ENCODE peak calls at places on chromosomes 7 and 10, in ten cellular contexts. One of them, this sample, is unnamed.

GRCh38 chr7:55439627-55440026 is 74.5 kb downstream of the LANCL2 start:
- DNase-seq in WERI-Rb-1: no peak
- DNase-seq in AG08395: peak
- DNase-seq in Caco-2: no peak
- DNase-seq in Calu3: no peak
- DNase-seq in DMS53: peak
- DNase-seq in H9: no peak
- DNase-seq in fibroblast of lung: peak
- DNase-seq in activated naive CD4-positive, alpha-beta T cell treated with anti-CD3 and anti-CD28 coated beads, Interleukin-2, amount 50 U/mL, for 72 hours: no peak
- DNase-seq in A549: no peak
- DNase-seq in this sample: no peak

GRCh38 chr10:6348091-6348862 is 145.5 kb downstream of the PFKFB3 start:
- DNase-seq in DMS53: no peak
- DNase-seq in A549: no peak
- DNase-seq in AG08395: peak
- DNase-seq in Calu3: no peak
- DNase-seq in Caco-2: no peak
- DNase-seq in activated naive CD4-positive, alpha-beta T cell treated with anti-CD3 and anti-CD28 coated beads, Interleukin-2, amount 50 U/mL, for 72 hours: peak
- DNase-seq in fibroblast of lung: peak
- DNase-seq in WERI-Rb-1: no peak
- DNase-seq in H9: no peak
- DNase-seq in this sample: no peak

GRCh38 chr7:86667732-86668131 is 24.0 kb downstream of the GRM3 start:
- DNase-seq in A549: no peak
- DNase-seq in Caco-2: no peak
- DNase-seq in fibroblast of lung: no peak
- DNase-seq in AG08395: no peak
- DNase-seq in H9: peak
- DNase-seq in DMS53: peak
- DNase-seq in WERI-Rb-1: peak
- DNase-seq in Calu3: no peak
- DNase-seq in activated naive CD4-positive, alpha-beta T cell treated with anti-CD3 and anti-CD28 coated beads, Interleukin-2, amount 50 U/mL, for 72 hours: no peak
- DNase-seq in this sample: no peak

GRCh38 chr7:2242541-2243482 is 786 bp downstream of the NUDT1 start:
- DNase-seq in fibroblast of lung: peak
- DNase-seq in WERI-Rb-1: peak
- DNase-seq in Calu3: peak
- DNase-seq in DMS53: peak
- DNase-seq in H9: peak
- DNase-seq in Caco-2: peak
- DNase-seq in A549: peak
- DNase-seq in activated naive CD4-positive, alpha-beta T cell treated with anti-CD3 and anti-CD28 coated beads, Interleukin-2, amount 50 U/mL, for 72 hours: no peak
- DNase-seq in AG08395: no peak
- DNase-seq in this sample: peak

GRCh38 chr10:124703778-124704427 is 40.3 kb downstream of the FAM53B start:
- DNase-seq in WERI-Rb-1: no peak
- DNase-seq in H9: no peak
- DNase-seq in A549: no peak
- DNase-seq in Calu3: no peak
- DNase-seq in Caco-2: no peak
- DNase-seq in fibroblast of lung: no peak
- DNase-seq in DMS53: peak
- DNase-seq in AG08395: peak
- DNase-seq in activated naive CD4-positive, alpha-beta T cell treated with anti-CD3 and anti-CD28 coated beads, Interleukin-2, amount 50 U/mL, for 72 hours: no peak
- DNase-seq in this sample: no peak

GRCh38 chr10:24873281-24873683 is 79.1 kb downstream of the PRTFDC1 start:
- DNase-seq in activated naive CD4-positive, alpha-beta T cell treated with anti-CD3 and anti-CD28 coated beads, Interleukin-2, amount 50 U/mL, for 72 hours: no peak
- DNase-seq in WERI-Rb-1: peak
- DNase-seq in Calu3: no peak
- DNase-seq in fibroblast of lung: peak
- DNase-seq in A549: peak
- DNase-seq in AG08395: peak
- DNase-seq in H9: no peak
- DNase-seq in Caco-2: peak
- DNase-seq in DMS53: peak
- DNase-seq in this sample: no peak

GRCh38 chr7:75938921-75939320 is 24.0 kb downstream of the POR start:
- DNase-seq in H9: no peak
- DNase-seq in DMS53: no peak
- DNase-seq in Caco-2: no peak
- DNase-seq in A549: no peak
- DNase-seq in fibroblast of lung: no peak
- DNase-seq in activated naive CD4-positive, alpha-beta T cell treated with anti-CD3 and anti-CD28 coated beads, Interleukin-2, amount 50 U/mL, for 72 hours: no peak
- DNase-seq in WERI-Rb-1: no peak
- DNase-seq in Calu3: no peak
- DNase-seq in AG08395: no peak
- DNase-seq in this sample: no peak

GRCh38 chr7:84803979-84804378 is 382.9 kb downstream of the SEMA3D start:
- DNase-seq in WERI-Rb-1: no peak
- DNase-seq in A549: no peak
- DNase-seq in Calu3: no peak
- DNase-seq in fibroblast of lung: no peak
- DNase-seq in Caco-2: no peak
- DNase-seq in activated naive CD4-positive, alpha-beta T cell treated with anti-CD3 and anti-CD28 coated beads, Interleukin-2, amount 50 U/mL, for 72 hours: no peak
- DNase-seq in AG08395: no peak
- DNase-seq in H9: no peak
- DNase-seq in DMS53: no peak
- DNase-seq in this sample: no peak

GRCh38 chr10:4353059-4353655 is 472.9 kb upstream of the AKR1E2 start:
- DNase-seq in activated naive CD4-positive, alpha-beta T cell treated with anti-CD3 and anti-CD28 coated beads, Interleukin-2, amount 50 U/mL, for 72 hours: no peak
- DNase-seq in DMS53: peak
- DNase-seq in AG08395: peak
- DNase-seq in fibroblast of lung: peak
- DNase-seq in Caco-2: no peak
- DNase-seq in WERI-Rb-1: no peak
- DNase-seq in H9: no peak
- DNase-seq in A549: no peak
- DNase-seq in Calu3: no peak
- DNase-seq in this sample: no peak

GRCh38 chr10:69160809-69161225 is 19.2 kb upstream of the SUPV3L1 start:
- DNase-seq in fibroblast of lung: peak
- DNase-seq in A549: peak
- DNase-seq in H9: no peak
- DNase-seq in AG08395: peak
- DNase-seq in Caco-2: peak
- DNase-seq in WERI-Rb-1: no peak
- DNase-seq in Calu3: no peak
- DNase-seq in DMS53: no peak
- DNase-seq in activated naive CD4-positive, alpha-beta T cell treated with anti-CD3 and anti-CD28 coated beads, Interleukin-2, amount 50 U/mL, for 72 hours: no peak
- DNase-seq in this sample: no peak

GRCh38 chr10:69348824-69349541 is 67.7 kb downstream of the TACR2 start:
- DNase-seq in fibroblast of lung: peak
- DNase-seq in DMS53: peak
- DNase-seq in H9: no peak
- DNase-seq in A549: peak
- DNase-seq in AG08395: peak
- DNase-seq in WERI-Rb-1: no peak
- DNase-seq in activated naive CD4-positive, alpha-beta T cell treated with anti-CD3 and anti-CD28 coated beads, Interleukin-2, amount 50 U/mL, for 72 hours: no peak
- DNase-seq in Calu3: no peak
- DNase-seq in Caco-2: no peak
- DNase-seq in this sample: no peak

GRCh38 chr7:139169816-139170215 is 60.3 kb upstream of the ZC3HAV1 start:
- DNase-seq in fibroblast of lung: no peak
- DNase-seq in AG08395: no peak
- DNase-seq in DMS53: no peak
- DNase-seq in H9: no peak
- DNase-seq in Calu3: no peak
- DNase-seq in activated naive CD4-positive, alpha-beta T cell treated with anti-CD3 and anti-CD28 coated beads, Interleukin-2, amount 50 U/mL, for 72 hours: no peak
- DNase-seq in Caco-2: no peak
- DNase-seq in A549: no peak
- DNase-seq in WERI-Rb-1: no peak
- DNase-seq in this sample: no peak

GRCh38 chr10:124648738-124649137 is 95.4 kb downstream of the FAM53B start:
- DNase-seq in A549: no peak
- DNase-seq in WERI-Rb-1: no peak
- DNase-seq in DMS53: peak
- DNase-seq in H9: no peak
- DNase-seq in activated naive CD4-positive, alpha-beta T cell treated with anti-CD3 and anti-CD28 coated beads, Interleukin-2, amount 50 U/mL, for 72 hours: peak
- DNase-seq in Caco-2: no peak
- DNase-seq in Calu3: no peak
- DNase-seq in fibroblast of lung: peak
- DNase-seq in AG08395: peak
- DNase-seq in this sample: peak

GRCh38 chr10:70605153-70605552 is 2.6 kb upstream of the PRF1 start:
- DNase-seq in DMS53: no peak
- DNase-seq in AG08395: no peak
- DNase-seq in activated naive CD4-positive, alpha-beta T cell treated with anti-CD3 and anti-CD28 coated beads, Interleukin-2, amount 50 U/mL, for 72 hours: no peak
- DNase-seq in Caco-2: no peak
- DNase-seq in WERI-Rb-1: no peak
- DNase-seq in Calu3: no peak
- DNase-seq in fibroblast of lung: no peak
- DNase-seq in H9: no peak
- DNase-seq in A549: no peak
- DNase-seq in this sample: no peak

GRCh38 chr10:93600861-93601773 is at the start of gene RBP4:
- DNase-seq in Calu3: peak
- DNase-seq in A549: peak
- DNase-seq in activated naive CD4-positive, alpha-beta T cell treated with anti-CD3 and anti-CD28 coated beads, Interleukin-2, amount 50 U/mL, for 72 hours: no peak
- DNase-seq in fibroblast of lung: peak
- DNase-seq in H9: peak
- DNase-seq in Caco-2: peak
- DNase-seq in DMS53: peak
- DNase-seq in AG08395: no peak
- DNase-seq in WERI-Rb-1: no peak
- DNase-seq in this sample: peak

GRCh38 chr10:131854579-131855335 is 46.1 kb upstream of the PPP2R2D start:
- DNase-seq in activated naive CD4-positive, alpha-beta T cell treated with anti-CD3 and anti-CD28 coated beads, Interleukin-2, amount 50 U/mL, for 72 hours: peak
- DNase-seq in WERI-Rb-1: no peak
- DNase-seq in H9: peak
- DNase-seq in A549: no peak
- DNase-seq in fibroblast of lung: no peak
- DNase-seq in Caco-2: no peak
- DNase-seq in AG08395: no peak
- DNase-seq in Calu3: no peak
- DNase-seq in DMS53: no peak
- DNase-seq in this sample: no peak

GRCh38 chr7:140669352-140669751 is 3.4 kb upstream of the ADCK2 start:
- DNase-seq in Caco-2: no peak
- DNase-seq in AG08395: no peak
- DNase-seq in A549: no peak
- DNase-seq in WERI-Rb-1: no peak
- DNase-seq in fibroblast of lung: no peak
- DNase-seq in H9: no peak
- DNase-seq in activated naive CD4-positive, alpha-beta T cell treated with anti-CD3 and anti-CD28 coated beads, Interleukin-2, amount 50 U/mL, for 72 hours: no peak
- DNase-seq in Calu3: no peak
- DNase-seq in DMS53: no peak
- DNase-seq in this sample: no peak

GRCh38 chr7:46192191-46192590 is 271.1 kb upstream of the IGFBP3 start:
- DNase-seq in H9: no peak
- DNase-seq in fibroblast of lung: peak
- DNase-seq in activated naive CD4-positive, alpha-beta T cell treated with anti-CD3 and anti-CD28 coated beads, Interleukin-2, amount 50 U/mL, for 72 hours: no peak
- DNase-seq in Caco-2: no peak
- DNase-seq in Calu3: no peak
- DNase-seq in DMS53: no peak
- DNase-seq in WERI-Rb-1: no peak
- DNase-seq in AG08395: no peak
- DNase-seq in A549: no peak
- DNase-seq in this sample: no peak

GRCh38 chr7:97982647-97983046 is 7.3 kb downstream of the OCM2 start:
- DNase-seq in Caco-2: no peak
- DNase-seq in A549: no peak
- DNase-seq in fibroblast of lung: no peak
- DNase-seq in activated naive CD4-positive, alpha-beta T cell treated with anti-CD3 and anti-CD28 coated beads, Interleukin-2, amount 50 U/mL, for 72 hours: no peak
- DNase-seq in H9: no peak
- DNase-seq in DMS53: peak
- DNase-seq in AG08395: no peak
- DNase-seq in Calu3: no peak
- DNase-seq in WERI-Rb-1: no peak
- DNase-seq in this sample: no peak

GRCh38 chr7:47104206-47104549 is 477.7 kb downstream of the TNS3 start:
- DNase-seq in fibroblast of lung: no peak
- DNase-seq in activated naive CD4-positive, alpha-beta T cell treated with anti-CD3 and anti-CD28 coated beads, Interleukin-2, amount 50 U/mL, for 72 hours: no peak
- DNase-seq in A549: peak
- DNase-seq in Caco-2: no peak
- DNase-seq in H9: peak
- DNase-seq in Calu3: no peak
- DNase-seq in DMS53: no peak
- DNase-seq in AG08395: no peak
- DNase-seq in WERI-Rb-1: no peak
- DNase-seq in this sample: no peak

GRCh38 chr10:120121768-120122167 is 229.2 kb downstream of the SEC23IP start:
- DNase-seq in A549: no peak
- DNase-seq in fibroblast of lung: no peak
- DNase-seq in DMS53: no peak
- DNase-seq in Caco-2: no peak
- DNase-seq in activated naive CD4-positive, alpha-beta T cell treated with anti-CD3 and anti-CD28 coated beads, Interleukin-2, amount 50 U/mL, for 72 hours: no peak
- DNase-seq in H9: no peak
- DNase-seq in WERI-Rb-1: no peak
- DNase-seq in Calu3: no peak
- DNase-seq in AG08395: no peak
- DNase-seq in this sample: no peak

GRCh38 chr10:83222832-83223742 is 916.2 kb upstream of the GHITM start:
- DNase-seq in AG08395: no peak
- DNase-seq in DMS53: peak
- DNase-seq in A549: no peak
- DNase-seq in Caco-2: no peak
- DNase-seq in WERI-Rb-1: no peak
- DNase-seq in activated naive CD4-positive, alpha-beta T cell treated with anti-CD3 and anti-CD28 coated beads, Interleukin-2, amount 50 U/mL, for 72 hours: no peak
- DNase-seq in H9: peak
- DNase-seq in Calu3: no peak
- DNase-seq in fibroblast of lung: no peak
- DNase-seq in this sample: no peak

GRCh38 chr7:157408258-157409101 is 71.7 kb downstream of the DNAJB6 start:
- DNase-seq in activated naive CD4-positive, alpha-beta T cell treated with anti-CD3 and anti-CD28 coated beads, Interleukin-2, amount 50 U/mL, for 72 hours: no peak
- DNase-seq in fibroblast of lung: no peak
- DNase-seq in WERI-Rb-1: no peak
- DNase-seq in A549: no peak
- DNase-seq in DMS53: no peak
- DNase-seq in Calu3: no peak
- DNase-seq in Caco-2: no peak
- DNase-seq in H9: no peak
- DNase-seq in AG08395: no peak
- DNase-seq in this sample: no peak

GRCh38 chr10:35340975-35341374 is 4.7 kb downstream of the CCNY start:
- DNase-seq in WERI-Rb-1: no peak
- DNase-seq in Caco-2: peak
- DNase-seq in DMS53: no peak
- DNase-seq in activated naive CD4-positive, alpha-beta T cell treated with anti-CD3 and anti-CD28 coated beads, Interleukin-2, amount 50 U/mL, for 72 hours: no peak
- DNase-seq in H9: no peak
- DNase-seq in AG08395: no peak
- DNase-seq in Calu3: no peak
- DNase-seq in fibroblast of lung: no peak
- DNase-seq in A549: no peak
- DNase-seq in this sample: no peak

GRCh38 chr10:50260791-50261281 is 9.5 kb upstream of the ASAH2 start:
- DNase-seq in Caco-2: peak
- DNase-seq in H9: no peak
- DNase-seq in WERI-Rb-1: no peak
- DNase-seq in activated naive CD4-positive, alpha-beta T cell treated with anti-CD3 and anti-CD28 coated beads, Interleukin-2, amount 50 U/mL, for 72 hours: no peak
- DNase-seq in fibroblast of lung: peak
- DNase-seq in DMS53: peak
- DNase-seq in Calu3: no peak
- DNase-seq in A549: no peak
- DNase-seq in AG08395: no peak
- DNase-seq in this sample: no peak

GRCh38 chr7:79876769-79877362 is 257.8 kb upstream of the GNAI1 start:
- DNase-seq in Calu3: peak
- DNase-seq in fibroblast of lung: peak
- DNase-seq in WERI-Rb-1: no peak
- DNase-seq in H9: no peak
- DNase-seq in DMS53: peak
- DNase-seq in AG08395: peak
- DNase-seq in activated naive CD4-positive, alpha-beta T cell treated with anti-CD3 and anti-CD28 coated beads, Interleukin-2, amount 50 U/mL, for 72 hours: no peak
- DNase-seq in Caco-2: no peak
- DNase-seq in A549: peak
- DNase-seq in this sample: no peak

GRCh38 chr10:7409732-7410168 is 1.1 kb downstream of the SFMBT2 start:
- DNase-seq in DMS53: no peak
- DNase-seq in A549: peak
- DNase-seq in Calu3: no peak
- DNase-seq in AG08395: no peak
- DNase-seq in activated naive CD4-positive, alpha-beta T cell treated with anti-CD3 and anti-CD28 coated beads, Interleukin-2, amount 50 U/mL, for 72 hours: peak
- DNase-seq in WERI-Rb-1: no peak
- DNase-seq in fibroblast of lung: peak
- DNase-seq in H9: no peak
- DNase-seq in Caco-2: no peak
- DNase-seq in this sample: no peak

GRCh38 chr7:93717217-93717900 is 142.8 kb upstream of the CALCR start:
- DNase-seq in fibroblast of lung: peak
- DNase-seq in Caco-2: no peak
- DNase-seq in AG08395: no peak
- DNase-seq in DMS53: no peak
- DNase-seq in A549: no peak
- DNase-seq in activated naive CD4-positive, alpha-beta T cell treated with anti-CD3 and anti-CD28 coated beads, Interleukin-2, amount 50 U/mL, for 72 hours: no peak
- DNase-seq in Calu3: no peak
- DNase-seq in H9: no peak
- DNase-seq in WERI-Rb-1: no peak
- DNase-seq in this sample: no peak